ENCODE peak calls at places on chromosomes 1 and 21, in five cellular contexts. F, H, V, R and T are unnamed samples.

GRCh38 chr1:196193891-196194559 is 414.2 kb downstream of the KCNT2 start:
- DNase-seq in R (no peak), V (no peak), H (no peak), F (no peak), T (no peak)

GRCh38 chr1:204506969-204507316 is 9.3 kb upstream of the MDM4 start:
- DNase-seq in R (peak), V (peak), F (peak), H (peak), T (peak)

GRCh38 chr1:203478986-203479385 is 3.4 kb downstream of the PRELP start:
- DNase-seq in H (no peak), V (no peak), R (no peak), F (no peak), T (no peak)

GRCh38 chr21:42583150-42583991 is 69.7 kb downstream of the SLC37A1 start:
- DNase-seq in R (no peak), F (no peak), H (no peak), V (no peak), T (no peak)

GRCh38 chr1:153779781-153780541 is 4.8 kb downstream of the SLC27A3 start:
- DNase-seq in H (no peak), R (no peak), V (no peak), F (no peak), T (no peak)

GRCh38 chr21:41500931-41501381 is 7.0 kb downstream of the TMPRSS2 start:
- DNase-seq in V (no peak), R (peak), H (no peak), F (no peak), T (no peak)

GRCh38 chr21:24988941-24989340 is 618.3 kb downstream of the MRPL39 start:
- DNase-seq in R (no peak), H (no peak), F (no peak), V (no peak), T (no peak)

GRCh38 chr1:222777977-222778376 is 36.9 kb upstream of the DISP1 start:
- DNase-seq in F (no peak), V (no peak), R (no peak), H (no peak), T (no peak)

GRCh38 chr1:58206749-58207148 is 339.8 kb downstream of the OMA1 start:
- DNase-seq in H (no peak), V (no peak), F (no peak), R (no peak), T (no peak)

GRCh38 chr1:202915146-202915545 is 11.9 kb downstream of the KLHL12 start:
- DNase-seq in H (no peak), F (no peak), R (no peak), V (no peak), T (no peak)

GRCh38 chr1:195064358-195064757 is 1543.9 kb downstream of the KCNT2 start:
- DNase-seq in F (no peak), H (no peak), V (no peak), R (no peak), T (no peak)

GRCh38 chr1:41954533-41954944 is 35.8 kb upstream of the HIVEP3 start:
- DNase-seq in F (no peak), V (peak), R (no peak), H (no peak), T (peak)

GRCh38 chr1:153697873-153698647 is 19.6 kb downstream of the NPR1 start:
- DNase-seq in H (no peak), F (peak), R (no peak), V (no peak), T (no peak)

GRCh38 chr1:100657876-100658715 is 61.4 kb upstream of the VCAM1 start:
- DNase-seq in R (peak), F (no peak), V (no peak), H (no peak), T (no peak)

GRCh38 chr1:44251989-44252625 is 38.8 kb downstream of the DMAP1 start:
- DNase-seq in F (no peak), H (no peak), R (no peak), V (no peak), T (no peak)

GRCh38 chr1:237146247-237146646 is 104.3 kb downstream of the RYR2 start:
- DNase-seq in F (no peak), H (no peak), V (no peak), R (no peak), T (no peak)

GRCh38 chr1:230291731-230292620 is 134.2 kb downstream of the PGBD5 start:
- DNase-seq in V (no peak), R (no peak), F (no peak), H (no peak), T (no peak)

GRCh38 chr1:189669846-189670245 is 807.8 kb downstream of the BRINP3 start:
- DNase-seq in F (no peak), R (no peak), V (no peak), H (no peak), T (no peak)

GRCh38 chr21:26148071-26148470 is 22.5 kb downstream of the APP start:
- DNase-seq in R (no peak), V (no peak), H (no peak), F (no peak), T (no peak)
- H3K27ac ChIP-seq in R (no peak), V (no peak), H (no peak), F (no peak), T (no peak)

DNA sequence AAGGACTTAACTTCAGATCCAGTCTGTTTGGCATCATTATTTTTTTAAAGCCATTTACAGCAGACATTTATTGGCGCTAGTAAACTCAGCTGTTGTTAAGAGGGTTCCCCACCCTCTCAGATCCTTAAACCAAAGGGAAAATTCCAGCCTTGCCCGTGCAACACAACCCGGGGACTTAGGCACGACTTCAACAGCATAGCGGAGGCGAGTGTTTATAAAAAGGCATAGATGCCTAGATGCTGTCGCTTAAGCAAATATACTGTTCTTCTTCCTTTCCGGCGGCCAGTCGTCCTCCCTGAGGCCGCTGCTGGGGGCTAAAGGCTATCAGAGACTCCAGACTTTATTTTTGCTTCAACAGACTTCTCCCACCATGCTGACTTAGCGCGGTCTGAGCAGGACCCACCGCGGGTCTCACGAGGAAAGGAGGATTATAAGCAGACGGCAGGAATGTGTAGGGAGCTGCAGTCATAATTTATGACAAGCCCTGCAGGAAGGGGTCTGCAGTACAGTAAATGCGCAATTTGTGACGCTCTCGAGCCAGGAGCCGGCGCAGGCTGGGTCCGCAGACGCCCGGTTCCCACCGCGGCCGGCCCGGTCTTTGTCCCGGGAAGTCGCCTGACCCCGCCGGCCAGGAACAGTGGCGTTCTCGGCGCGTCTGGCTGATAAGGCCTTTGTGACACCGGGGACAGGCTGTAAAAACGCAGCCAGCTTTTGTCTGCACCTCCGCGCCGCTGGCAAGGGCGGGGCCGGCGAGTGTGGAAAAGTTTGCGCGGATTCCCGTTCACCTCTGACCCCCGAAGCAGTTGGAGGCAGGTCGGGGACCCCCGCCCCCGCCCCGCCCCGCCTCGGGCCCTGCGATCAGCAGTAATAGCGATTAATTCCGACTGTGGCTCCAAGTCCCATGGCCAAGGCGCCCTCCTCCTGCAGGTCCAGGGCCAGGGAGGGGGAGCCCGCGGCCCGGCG is 61.2 kb upstream of the ARHGEF16 start:
- DNase-seq in H (no peak), V (no peak), R (no peak), F (no peak), T (no peak)
- TF ChIP-seq EZH2 in H (no peak), V (peak), R (no peak), F (no peak), T (no peak)

GRCh38 chr21:34986561-34987533 is 62.3 kb downstream of the RUNX1 start:
- DNase-seq in R (peak), H (peak), V (peak), F (no peak), T (peak)
- TF ChIP-seq SRF in R (no peak), H (peak), V (no peak), F (no peak), T (no peak)

GRCh38 chr1:63906053-63906704 is 132.4 kb downstream of the ROR1 start:
- DNase-seq in H (no peak), R (no peak), F (no peak), V (no peak), T (no peak)
- H3K27ac ChIP-seq in H (no peak), R (no peak), F (no peak), V (peak), T (no peak)

GRCh38 chr1:34164510-34165381 is at the start of gene CSMD2:
- DNase-seq in V (no peak), R (no peak), H (no peak), F (no peak), T (no peak)
- TF ChIP-seq EZH2 in V (no peak), R (no peak), H (no peak), F (no peak), T (no peak)

DNA sequence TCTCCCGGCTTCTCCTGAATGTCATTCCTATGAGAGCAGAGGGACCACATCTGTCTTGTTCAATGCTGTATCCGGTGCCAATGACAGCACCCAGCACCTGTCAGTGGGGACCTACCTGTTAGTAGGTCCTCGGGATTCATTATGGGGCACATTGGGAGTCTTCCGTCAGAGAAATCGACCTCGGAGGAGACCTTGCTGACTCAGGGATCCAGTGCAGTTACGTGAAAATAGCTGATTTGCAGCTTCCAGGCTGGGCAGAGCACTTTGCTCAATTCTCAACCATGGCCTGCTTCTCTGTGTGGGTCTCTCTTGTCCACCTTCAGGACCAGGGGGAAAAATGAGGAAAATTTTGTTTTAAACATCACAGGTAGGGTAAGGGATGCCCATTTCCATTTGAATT is 130.2 kb downstream of the PRDM2 start:
- DNase-seq in V (no peak), H (no peak), R (no peak), F (no peak), T (no peak)
- TF ChIP-seq SRF in V (no peak), H (no peak), R (no peak), F (no peak), T (no peak)

GRCh38 chr1:216483672-216484401 is 60.6 kb upstream of the USH2A start:
- DNase-seq in H (no peak), R (no peak), V (no peak), F (no peak), T (no peak)
- H3K27ac ChIP-seq in H (no peak), R (no peak), V (no peak), F (no peak), T (no peak)

GRCh38 chr1:171117085-171117484 is 26.4 kb downstream of the FMO3 start:
- DNase-seq in F (no peak), V (no peak), R (no peak), H (no peak), T (no peak)
- TF ChIP-seq EZH2 in F (no peak), V (no peak), R (no peak), H (no peak), T (no peak)